ENCODE peak calls at places on chromosomes 3 and 15, in ten cellular contexts. R, W, Z, Y, Q, M, T, I, G and J are unnamed samples.

GRCh38 chr3:141331370-141332318 is 36.7 kb upstream of the ZBTB38 start:
- DNase-seq in R (no peak), W (peak), Z (peak), Y (no peak), Q (peak), M (peak), T (no peak), I (peak), G (peak), J (no peak)

GRCh38 chr3:132245547-132245946 is 71.7 kb upstream of the ACP3 start:
- DNase-seq in R (no peak), W (peak), Z (no peak), Y (no peak), Q (no peak), M (no peak), T (no peak), I (no peak), G (no peak), J (no peak)

GRCh38 chr15:29268706-29269484 is 727 bp downstream of the NSMCE3 start:
- DNase-seq in R (no peak), W (peak), Z (no peak), Y (no peak), Q (peak), M (peak), T (peak), I (peak), G (peak), J (no peak)

GRCh38 chr3:48016336-48016973 is at the start of gene MAP4:
- DNase-seq in R (no peak), W (peak), Z (no peak), Y (no peak), Q (no peak), M (no peak), T (no peak), I (no peak), G (no peak), J (no peak)

GRCh38 chr15:84079885-84080777 is 155.4 kb upstream of the GOLGA6L4 start:
- DNase-seq in R (no peak), W (peak), Z (no peak), Y (no peak), Q (peak), M (peak), T (peak), I (peak), G (peak), J (peak)

GRCh38 chr3:123926396-123926795 is 34.6 kb downstream of the CCDC14 start:
- DNase-seq in R (no peak), W (no peak), Z (no peak), Y (no peak), Q (no peak), M (no peak), T (no peak), I (no peak), G (no peak), J (no peak)

GRCh38 chr3:167941234-167941995 is 154.3 kb downstream of the GOLIM4 start:
- DNase-seq in R (peak), W (peak), Z (no peak), Y (no peak), Q (peak), M (no peak), T (peak), I (peak), G (no peak), J (no peak)

GRCh38 chr3:14837864-14838263 is 19.1 kb downstream of the FGD5 start:
- DNase-seq in R (no peak), W (peak), Z (no peak), Y (no peak), Q (no peak), M (peak), T (no peak), I (peak), G (no peak), J (no peak)

GRCh38 chr3:17802993-17803392 is 60.6 kb upstream of the TBC1D5 start:
- DNase-seq in R (no peak), W (no peak), Z (no peak), Y (no peak), Q (no peak), M (no peak), T (no peak), I (no peak), G (no peak), J (no peak)

GRCh38 chr15:77031376-77032050 is 36.6 kb downstream of the PSTPIP1 start:
- DNase-seq in R (no peak), W (no peak), Z (no peak), Y (no peak), Q (peak), M (peak), T (no peak), I (peak), G (no peak), J (no peak)

GRCh38 chr3:126987596-126987995 is 4.7 kb downstream of the PLXNA1 start:
- DNase-seq in R (no peak), W (no peak), Z (no peak), Y (no peak), Q (no peak), M (no peak), T (no peak), I (no peak), G (no peak), J (no peak)

GRCh38 chr15:57124036-57124435 is 205.6 kb downstream of the TCF12 start:
- DNase-seq in R (no peak), W (no peak), Z (no peak), Y (no peak), Q (no peak), M (no peak), T (no peak), I (no peak), G (no peak), J (no peak)

GRCh38 chr3:53523346-53523745 is 28.9 kb downstream of the CACNA1D start:
- DNase-seq in R (no peak), W (no peak), Z (no peak), Y (no peak), Q (no peak), M (no peak), T (no peak), I (no peak), G (no peak), J (no peak)

GRCh38 chr3:88180398-88180999 is 30.7 kb downstream of the C3orf38 start:
- DNase-seq in R (no peak), W (peak), Z (no peak), Y (peak), Q (no peak), M (no peak), T (peak), I (no peak), G (peak), J (no peak)

GRCh38 chr3:123326531-123326930 is 122.4 kb downstream of the ADCY5 start:
- DNase-seq in R (no peak), W (no peak), Z (no peak), Y (no peak), Q (no peak), M (no peak), T (no peak), I (no peak), G (no peak), J (no peak)

GRCh38 chr15:63899193-63899592 is 65.4 kb upstream of the HERC1 start:
- DNase-seq in R (no peak), W (no peak), Z (no peak), Y (no peak), Q (no peak), M (no peak), T (no peak), I (no peak), G (no peak), J (no peak)

GRCh38 chr15:88061452-88061851 is 195.1 kb downstream of the NTRK3 start:
- DNase-seq in R (no peak), W (no peak), Z (no peak), Y (no peak), Q (no peak), M (no peak), T (no peak), I (no peak), G (no peak), J (no peak)

GRCh38 chr3:182148360-182148759 is 436.6 kb downstream of the SOX2 start:
- DNase-seq in R (no peak), W (no peak), Z (no peak), Y (no peak), Q (no peak), M (no peak), T (no peak), I (no peak), G (no peak), J (no peak)

GRCh38 chr15:62818691-62819090 is 223.9 kb upstream of the TPM1 start:
- DNase-seq in R (no peak), W (peak), Z (no peak), Y (no peak), Q (no peak), M (no peak), T (no peak), I (no peak), G (no peak), J (no peak)

GRCh38 chr3:133675631-133676335 is 14.0 kb upstream of the TOPBP1 start:
- DNase-seq in R (no peak), W (no peak), Z (no peak), Y (no peak), Q (no peak), M (no peak), T (no peak), I (no peak), G (peak), J (no peak)

GRCh38 chr3:31014317-31015040 is 120.0 kb upstream of the GADL1 start:
- DNase-seq in R (no peak), W (peak), Z (no peak), Y (no peak), Q (no peak), M (no peak), T (no peak), I (no peak), G (no peak), J (no peak)

GRCh38 chr3:172189213-172189612 is 149.8 kb downstream of the FNDC3B start:
- DNase-seq in R (no peak), W (no peak), Z (no peak), Y (no peak), Q (no peak), M (no peak), T (no peak), I (no peak), G (no peak), J (no peak)

GRCh38 chr3:135514064-135514455 is 451.5 kb upstream of the PPP2R3A start:
- DNase-seq in R (no peak), W (no peak), Z (no peak), Y (no peak), Q (no peak), M (no peak), T (no peak), I (no peak), G (no peak), J (no peak)

GRCh38 chr15:72285927-72286516 is 13.7 kb upstream of the PARP6 start:
- DNase-seq in R (no peak), W (peak), Z (no peak), Y (no peak), Q (peak), M (peak), T (peak), I (peak), G (peak), J (peak)

GRCh38 chr15:97316362-97316761 is 644.1 kb upstream of the ARRDC4 start:
- DNase-seq in R (no peak), W (no peak), Z (no peak), Y (no peak), Q (no peak), M (no peak), T (no peak), I (no peak), G (peak), J (no peak)

GRCh38 chr3:105801397-105801796 is 67.4 kb downstream of the CBLB start:
- DNase-seq in R (no peak), W (no peak), Z (no peak), Y (no peak), Q (no peak), M (no peak), T (no peak), I (no peak), G (no peak), J (no peak)

GRCh38 chr3:186938716-186939115 is 8.4 kb downstream of the ST6GAL1 start:
- DNase-seq in R (no peak), W (peak), Z (no peak), Y (no peak), Q (peak), M (no peak), T (no peak), I (no peak), G (peak), J (no peak)

GRCh38 chr3:182246870-182247269 is 535.1 kb downstream of the SOX2 start:
- DNase-seq in R (no peak), W (no peak), Z (no peak), Y (no peak), Q (no peak), M (no peak), T (no peak), I (no peak), G (no peak), J (no peak)

GRCh38 chr3:30665539-30665938 is 59.1 kb downstream of the TGFBR2 start:
- DNase-seq in R (no peak), W (no peak), Z (no peak), Y (no peak), Q (no peak), M (no peak), T (no peak), I (no peak), G (no peak), J (no peak)

GRCh38 chr3:16824085-16824696 is 60.6 kb upstream of the PLCL2 start:
- DNase-seq in R (no peak), W (no peak), Z (no peak), Y (peak), Q (no peak), M (no peak), T (no peak), I (no peak), G (no peak), J (no peak)

GRCh38 chr15:63374686-63375520 is 6.7 kb downstream of the CA12 start:
- DNase-seq in R (no peak), W (peak), Z (peak), Y (no peak), Q (peak), M (peak), T (no peak), I (no peak), G (peak), J (no peak)

GRCh38 chr3:25021816-25022215 is 406.2 kb upstream of the RARB start:
- DNase-seq in R (no peak), W (peak), Z (no peak), Y (no peak), Q (no peak), M (no peak), T (peak), I (no peak), G (no peak), J (no peak)
- TF ChIP-seq CTCF in R (peak), W (peak), Z (peak), Y (no peak), Q (peak), M (peak), T (no peak), I (peak), G (peak), J (peak)

GRCh38 chr3:116029286-116029685 is 406.0 kb downstream of the GAP43 start:
- DNase-seq in R (no peak), W (no peak), Z (no peak), Y (no peak), Q (no peak), M (no peak), T (no peak), I (no peak), G (no peak), J (no peak)
- TF ChIP-seq CTCF in R (no peak), W (no peak), Z (no peak), Y (no peak), Q (no peak), M (no peak), T (no peak), I (no peak), G (no peak), J (no peak)

GRCh38 chr15:92599394-92599970 is 56.1 kb downstream of the FAM174B start:
- DNase-seq in R (no peak), W (peak), Z (no peak), Y (no peak), Q (no peak), M (no peak), T (no peak), I (no peak), G (no peak), J (no peak)

GRCh38 chr15:92597548-92597947 is 58.0 kb downstream of the FAM174B start:
- DNase-seq in R (no peak), W (no peak), Z (no peak), Y (no peak), Q (no peak), M (no peak), T (no peak), I (no peak), G (no peak), J (no peak)

GRCh38 chr15:92591275-92591674 is 64.3 kb downstream of the FAM174B start:
- DNase-seq in R (no peak), W (no peak), Z (no peak), Y (no peak), Q (no peak), M (no peak), T (no peak), I (no peak), G (no peak), J (no peak)

GRCh38 chr15:92596623-92597022 is 59.0 kb downstream of the FAM174B start:
- DNase-seq in R (no peak), W (no peak), Z (no peak), Y (no peak), Q (no peak), M (no peak), T (no peak), I (no peak), G (no peak), J (no peak)

GRCh38 chr15:92595506-92596337 is 59.9 kb downstream of the FAM174B start:
- DNase-seq in R (peak), W (no peak), Z (no peak), Y (no peak), Q (no peak), M (no peak), T (no peak), I (no peak), G (no peak), J (no peak)
- TF ChIP-seq CTCF in R (no peak), W (no peak), Z (no peak), Y (no peak), Q (no peak), M (no peak), T (no peak), I (no peak), G (no peak), J (no peak)

DNA sequence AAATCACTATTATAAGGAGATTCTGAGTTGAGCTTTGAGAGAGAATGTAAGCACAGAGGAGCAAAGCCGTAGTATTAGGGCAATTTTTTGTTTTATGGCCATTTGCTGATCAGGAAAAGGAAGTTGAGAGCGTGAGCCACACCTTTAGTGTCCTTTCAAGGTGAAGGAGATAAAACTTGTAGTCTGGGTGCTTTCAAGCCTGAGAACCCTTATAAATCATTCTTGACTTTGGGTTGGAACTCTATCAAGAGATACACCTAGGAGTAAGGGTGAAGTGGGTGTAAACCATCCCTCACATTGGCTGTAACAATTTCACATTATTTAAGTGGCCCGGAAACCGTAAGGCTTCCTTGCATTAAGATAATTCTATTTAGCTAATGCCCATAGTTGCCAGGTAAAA is 122.2 kb downstream of the ATG7 start:
- DNase-seq in R (no peak), W (no peak), Z (no peak), Y (no peak), Q (no peak), M (no peak), T (peak), I (no peak), G (no peak), J (no peak)
- TF ChIP-seq CTCF in R (no peak), W (no peak), Z (no peak), Y (no peak), Q (no peak), M (no peak), T (no peak), I (no peak), G (no peak), J (no peak)